ENCODE peak calls at places on chromosomes 11 and 22, in five cellular contexts. H, V, I, E and G are unnamed samples.

GRCh38 chr11:111063711-111064110 is 181.8 kb upstream of the POU2AF2 start:
- DNase-seq in H (no peak), I (no peak), V (no peak), E (no peak), G (no peak)

GRCh38 chr11:65662247-65662801 is 392 bp downstream of the RELA start:
- DNase-seq in I (no peak), E (no peak), H (no peak), V (no peak), G (no peak)

GRCh38 chr11:63681208-63682044 is at the start of gene RTN3:
- DNase-seq in I (peak), H (peak), E (peak), V (peak), G (peak)

GRCh38 chr11:14583252-14584105 is 60.1 kb upstream of the PDE3B start:
- DNase-seq in V (no peak), H (peak), I (peak), E (no peak), G (no peak)

GRCh38 chr11:68935066-68935465 is 31.4 kb downstream of the IGHMBP2 start:
- DNase-seq in E (no peak), V (no peak), I (no peak), H (no peak), G (no peak)

GRCh38 chr11:61757213-61757862 is 4.9 kb downstream of the MYRF start:
- DNase-seq in H (no peak), E (no peak), I (no peak), V (no peak), G (no peak)

GRCh38 chr11:74909363-74909762 is 39.5 kb downstream of the XRRA1 start:
- DNase-seq in V (no peak), H (no peak), E (no peak), I (no peak), G (no peak)

GRCh38 chr22:20091690-20092476 is 11.8 kb downstream of the DGCR8 start:
- DNase-seq in V (no peak), H (no peak), E (no peak), I (no peak), G (no peak)

GRCh38 chr22:40855104-40855959 is 1.1 kb downstream of the ST13 start:
- DNase-seq in V (no peak), H (peak), E (no peak), I (no peak), G (no peak)

GRCh38 chr11:81237139-81237538 is 1496.5 kb downstream of the FAM181B start:
- DNase-seq in E (peak), V (no peak), H (peak), I (no peak), G (no peak)

GRCh38 chr11:44615913-44616806 is 50.7 kb downstream of the CD82 start:
- DNase-seq in E (no peak), H (no peak), I (no peak), V (no peak), G (no peak)